ENCODE peak calls at places on chromosomes 16 and 17, in seven cellular contexts. S is uterus, L is right atrium auricular region, N is fibroblast of lung, W is stomach, Z is esophagus squamous epithelium, K is tibial artery. F is an unnamed sample.

GRCh38 chr17:48132375-48132774 is 24.8 kb downstream of the SNX11 start:
- DNase-seq in N (no peak), Z (no peak), L (no peak), W (no peak), S (no peak), K (no peak), F (no peak)

GRCh38 chr17:78739331-78739853 is 42.7 kb downstream of the CYTH1 start:
- DNase-seq in W (no peak), K (no peak), N (no peak), S (no peak), Z (no peak), L (no peak), F (no peak)

GRCh38 chr17:56690441-56691291 is 97.2 kb downstream of the NOG start:
- DNase-seq in W (no peak), N (no peak), K (peak), S (no peak), Z (no peak), L (no peak), F (no peak)

GRCh38 chr17:7479389-7480192 is at the start of gene ZBTB4:
- DNase-seq in Z (no peak), K (peak), L (no peak), W (peak), S (peak), N (peak), F (peak)

GRCh38 chr17:2174471-2175293 is 119.8 kb downstream of the HIC1 start:
- DNase-seq in S (peak), Z (no peak), K (peak), N (peak), W (no peak), L (peak), F (peak)

GRCh38 chr16:58419241-58420012 is 27.2 kb downstream of the GINS3 start:
- DNase-seq in W (no peak), K (no peak), S (peak), N (no peak), L (no peak), Z (no peak), F (no peak)

GRCh38 chr17:66175892-66176291 is 16.0 kb downstream of the CEP112 start:
- DNase-seq in S (no peak), N (no peak), W (no peak), Z (no peak), L (no peak), K (no peak), F (no peak)

GRCh38 chr17:2419526-2419925 is 18.7 kb upstream of the MNT start:
- DNase-seq in W (no peak), L (no peak), Z (no peak), S (no peak), K (no peak), N (peak), F (no peak)

GRCh38 chr17:69455040-69455439 is 40.5 kb downstream of the MAP2K6 start:
- DNase-seq in W (no peak), Z (no peak), K (no peak), S (no peak), L (no peak), N (no peak), F (no peak)

GRCh38 chr17:77423589-77424451 is 283.1 kb downstream of the SEC14L1 start:
- DNase-seq in Z (no peak), N (peak), S (peak), K (peak), L (peak), W (peak), F (peak)

GRCh38 chr17:73633736-73634135 is 10.5 kb downstream of the SDK2 start:
- DNase-seq in S (no peak), N (no peak), W (no peak), L (no peak), K (peak), Z (no peak), F (no peak)

GRCh38 chr16:21626659-21627277 is 25.6 kb downstream of the IGSF6 start:
- DNase-seq in W (no peak), S (peak), Z (no peak), N (peak), L (no peak), K (no peak), F (no peak)

GRCh38 chr16:75818491-75818890 is 92.2 kb upstream of the CPHXL start:
- DNase-seq in K (no peak), Z (no peak), N (no peak), L (no peak), S (no peak), W (no peak), F (no peak)

GRCh38 chr17:66667090-66667489 is 167.8 kb upstream of the CACNG5 start:
- DNase-seq in S (no peak), L (no peak), W (no peak), K (no peak), N (no peak), Z (no peak), F (no peak)

GRCh38 chr16:88804173-88804551 is 573 bp downstream of the CDT1 start:
- DNase-seq in S (no peak), L (no peak), W (no peak), Z (no peak), N (no peak), K (peak), F (no peak)

GRCh38 chr17:73043686-73044581 is 48.6 kb downstream of the SLC39A11 start:
- DNase-seq in K (no peak), L (no peak), N (peak), Z (no peak), S (no peak), W (no peak), F (no peak)

GRCh38 chr16:50585331-50585776 is 37.2 kb downstream of the NKD1 start:
- DNase-seq in N (peak), W (peak), S (peak), L (peak), K (peak), Z (no peak), F (peak)

GRCh38 chr16:30651124-30652004 is 604 bp downstream of the PRR14 start:
- DNase-seq in S (peak), N (peak), W (peak), Z (no peak), K (peak), L (peak), F (peak)

GRCh38 chr17:8896087-8896486 is 28.6 kb upstream of the PIK3R6 start:
- DNase-seq in N (no peak), S (no peak), L (no peak), W (no peak), Z (no peak), K (no peak), F (no peak)

GRCh38 chr17:76540381-76541300 is 797 bp downstream of the PRCD start:
- DNase-seq in K (peak), S (peak), L (peak), Z (no peak), W (peak), N (peak), F (peak)

GRCh38 chr16:53509906-53510703 is 7.1 kb upstream of the AKTIP start:
- DNase-seq in K (peak), W (peak), N (peak), Z (no peak), L (peak), S (peak), F (peak)

GRCh38 chr17:33197342-33197741 is 95.8 kb downstream of the ASIC2 start:
- DNase-seq in L (no peak), Z (no peak), K (no peak), N (no peak), W (no peak), S (no peak), F (no peak)

GRCh38 chr16:52543654-52544053 is 3.3 kb downstream of the TOX3 start:
- DNase-seq in W (no peak), L (no peak), Z (no peak), K (no peak), S (no peak), N (no peak), F (no peak)

GRCh38 chr16:58063377-58064076 is 38.0 kb downstream of the MMP15 start:
- DNase-seq in L (no peak), W (no peak), S (no peak), N (no peak), Z (no peak), K (no peak), F (no peak)

GRCh38 chr17:36594626-36595401 is 3.1 kb downstream of the DHRS11 start:
- DNase-seq in S (no peak), W (no peak), L (no peak), Z (no peak), N (no peak), K (no peak), F (no peak)

GRCh38 chr16:3963203-3963602 is 82.7 kb upstream of the CREBBP start:
- DNase-seq in N (no peak), W (no peak), K (peak), Z (no peak), S (no peak), L (no peak), F (peak)

GRCh38 chr17:59631221-59631720 is 11.6 kb downstream of the CLTC start:
- DNase-seq in K (no peak), W (no peak), L (no peak), Z (no peak), N (no peak), S (no peak), F (no peak)

GRCh38 chr17:28078443-28079229 is 36.2 kb downstream of the NLK start:
- DNase-seq in L (no peak), S (no peak), K (no peak), W (no peak), N (no peak), Z (no peak), F (no peak)

GRCh38 chr17:9072626-9073339 is 51.5 kb downstream of the NTN1 start:
- DNase-seq in W (peak), S (peak), L (peak), Z (no peak), K (peak), N (no peak), F (peak)

GRCh38 chr16:1770328-1771071 is 843 bp downstream of the NME3 start:
- DNase-seq in L (peak), W (peak), K (peak), S (peak), Z (no peak), N (peak), F (no peak)

GRCh38 chr17:50362661-50363060 is 10.3 kb downstream of the MRPL27 start:
- DNase-seq in W (no peak), N (no peak), L (no peak), Z (no peak), K (peak), S (no peak), F (no peak)

GRCh38 chr16:30457256-30457655 is 11.6 kb upstream of the SEPHS2 start:
- DNase-seq in Z (no peak), S (no peak), N (no peak), W (no peak), L (no peak), K (no peak), F (no peak)

GRCh38 chr16:5015351-5015750 is 18.4 kb downstream of the NAGPA start:
- DNase-seq in Z (no peak), L (no peak), W (no peak), N (no peak), S (no peak), K (no peak), F (no peak)

GRCh38 chr16:27230562-27230991 is 27.3 kb downstream of the KDM8 start:
- DNase-seq in K (no peak), L (no peak), Z (no peak), W (peak), S (no peak), N (no peak), F (no peak)

GRCh38 chr17:31134526-31134925 is 39.7 kb downstream of the NF1 start:
- DNase-seq in Z (no peak), S (no peak), L (no peak), W (no peak), N (peak), K (no peak), F (no peak)

GRCh38 chr16:81956213-81956948 is 54.9 kb downstream of the SDR42E1 start:
- DNase-seq in L (no peak), W (no peak), Z (no peak), K (no peak), S (no peak), N (no peak), F (no peak)

GRCh38 chr16:84979516-84979915 is 31.8 kb downstream of the ZDHHC7 start:
- DNase-seq in Z (no peak), K (no peak), S (no peak), L (no peak), W (no peak), N (no peak), F (no peak)

GRCh38 chr16:84983308-84983707 is 28.0 kb downstream of the ZDHHC7 start:
- DNase-seq in N (no peak), S (no peak), L (no peak), Z (no peak), K (no peak), W (no peak), F (no peak)

GRCh38 chr16:84986102-84986501 is 25.2 kb downstream of the ZDHHC7 start:
- DNase-seq in L (no peak), Z (no peak), N (no peak), K (no peak), S (no peak), W (peak), F (no peak)

GRCh38 chr16:84985079-84986065 is 26.0 kb downstream of the ZDHHC7 start:
- DNase-seq in N (peak), Z (no peak), S (peak), K (peak), W (no peak), L (no peak), F (peak)

DNA sequence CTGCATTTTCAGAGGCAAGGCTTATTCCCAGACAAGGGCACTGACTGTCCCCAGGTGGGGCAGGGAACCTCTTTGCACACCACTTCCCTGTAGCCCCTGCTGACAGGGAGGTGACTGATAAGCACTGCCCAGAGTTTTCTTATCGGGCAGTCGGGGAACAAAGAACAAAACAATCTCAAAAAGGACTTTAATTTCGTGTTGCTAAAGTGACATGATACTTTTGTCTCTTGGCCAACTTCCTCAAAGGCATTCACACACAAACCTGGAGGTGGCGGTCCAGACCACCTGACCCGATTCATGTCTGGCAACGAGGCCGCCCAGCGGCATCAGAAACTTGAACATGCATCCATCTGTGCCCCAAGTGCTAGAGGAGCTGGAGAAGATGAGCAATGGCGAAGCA is 28.9 kb downstream of the ZDHHC7 start:
- DNase-seq in N (no peak), K (no peak), W (peak), L (no peak), S (no peak), Z (no peak), F (peak)
- H3K27ac ChIP-seq in N (no peak), K (no peak), W (peak), L (no peak), S (no peak), Z (no peak), F (peak)

GRCh38 chr16:586645-587590 is 2.9 kb upstream of the RAB40C start:
- DNase-seq in S (no peak), Z (no peak), N (peak), L (no peak), W (no peak), K (no peak), F (peak)

GRCh38 chr16:583470-583814 is 6.4 kb upstream of the RAB40C start:
- DNase-seq in W (no peak), K (no peak), Z (no peak), S (no peak), N (no peak), L (no peak), F (no peak)

GRCh38 chr16:583815-584591 is 5.9 kb upstream of the RAB40C start:
- DNase-seq in L (no peak), Z (no peak), K (no peak), N (no peak), S (no peak), W (no peak), F (no peak)

GRCh38 chr16:586047-586644 is 3.7 kb upstream of the RAB40C start:
- DNase-seq in W (no peak), N (peak), K (no peak), L (no peak), Z (no peak), S (no peak), F (no peak)

GRCh38 chr16:585351-585750 is 4.5 kb upstream of the RAB40C start:
- DNase-seq in S (no peak), K (no peak), N (no peak), Z (no peak), L (no peak), W (peak), F (no peak)
- TF ChIP-seq CTCF in S (no peak), K (no peak), N (no peak), Z (no peak), L (no peak), W (no peak), F (no peak)

GRCh38 chr17:79811888-79812205 is 15.0 kb upstream of the CBX8 start:
- DNase-seq in N (no peak), S (no peak), L (no peak), K (no peak), W (no peak), Z (no peak), F (no peak)

GRCh38 chr17:79811036-79811887 is 14.4 kb upstream of the CBX8 start:
- DNase-seq in S (no peak), W (no peak), Z (no peak), K (no peak), L (no peak), N (no peak), F (no peak)

GRCh38 chr17:79813826-79814623 is 17.1 kb upstream of the CBX8 start:
- DNase-seq in Z (no peak), K (no peak), W (no peak), S (no peak), L (no peak), N (no peak), F (no peak)

GRCh38 chr17:79812969-79813825 is 16.3 kb upstream of the CBX8 start:
- DNase-seq in Z (no peak), W (no peak), N (no peak), K (no peak), S (no peak), L (no peak), F (no peak)

GRCh38 chr17:79812206-79812968 is 15.5 kb upstream of the CBX8 start:
- DNase-seq in L (no peak), K (no peak), N (no peak), Z (no peak), S (no peak), W (no peak), F (no peak)
- H3K27ac ChIP-seq in L (no peak), K (no peak), N (no peak), Z (no peak), S (no peak), W (no peak), F (no peak)

GRCh38 chr17:45894022-45894784 is at the start of gene MAPT:
- DNase-seq in Z (peak), K (peak), N (peak), S (peak), L (peak), W (peak), F (peak)

GRCh38 chr17:45893725-45894021 is 681 bp upstream of the MAPT start:
- DNase-seq in Z (no peak), S (no peak), W (no peak), N (no peak), K (no peak), L (no peak), F (no peak)

GRCh38 chr17:45886852-45887251 is 7.5 kb upstream of the MAPT start:
- DNase-seq in N (no peak), K (no peak), Z (no peak), L (no peak), W (no peak), S (no peak), F (no peak)

GRCh38 chr17:45888392-45888791 is 6.0 kb upstream of the MAPT start:
- DNase-seq in K (no peak), W (no peak), Z (no peak), S (no peak), N (no peak), L (no peak), F (no peak)

DNA sequence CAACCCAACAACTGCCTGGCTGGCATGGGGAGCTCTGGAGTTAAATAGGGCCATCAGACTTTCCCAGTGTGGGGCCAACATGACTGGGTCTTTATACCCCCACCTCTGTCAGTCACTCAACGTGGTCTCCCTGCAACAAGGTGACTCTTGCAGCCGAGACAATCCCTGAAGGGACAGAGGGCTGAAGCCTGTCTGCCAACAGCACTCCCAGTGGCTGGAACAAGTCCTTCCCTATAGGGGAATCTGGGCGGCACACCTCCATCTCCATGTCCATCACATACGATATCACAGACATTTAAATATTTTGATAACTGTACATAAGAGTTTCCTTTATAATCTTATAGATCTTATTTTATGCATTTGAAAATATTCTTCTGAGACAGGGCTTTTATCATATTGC is 4.8 kb upstream of the MAPT start:
- DNase-seq in L (no peak), S (no peak), N (no peak), K (no peak), W (no peak), Z (no peak), F (no peak)
- TF ChIP-seq CTCF in L (no peak), S (no peak), N (no peak), K (no peak), W (no peak), Z (no peak), F (no peak)

GRCh38 chr17:79801156-79802038 is 4.5 kb upstream of the CBX8 start:
- DNase-seq in W (peak), N (no peak), K (no peak), Z (no peak), S (no peak), L (no peak), F (no peak)

GRCh38 chr17:79799538-79800324 is 2.9 kb upstream of the CBX8 start:
- DNase-seq in N (no peak), Z (no peak), W (no peak), L (no peak), K (no peak), S (no peak), F (no peak)

GRCh38 chr17:79799174-79799537 is 2.3 kb upstream of the CBX8 start:
- DNase-seq in S (no peak), N (no peak), L (no peak), K (no peak), W (no peak), Z (no peak), F (no peak)

GRCh38 chr17:79802039-79802735 is 5.3 kb upstream of the CBX8 start:
- DNase-seq in N (no peak), S (no peak), Z (no peak), L (no peak), W (no peak), K (no peak), F (no peak)

DNA sequence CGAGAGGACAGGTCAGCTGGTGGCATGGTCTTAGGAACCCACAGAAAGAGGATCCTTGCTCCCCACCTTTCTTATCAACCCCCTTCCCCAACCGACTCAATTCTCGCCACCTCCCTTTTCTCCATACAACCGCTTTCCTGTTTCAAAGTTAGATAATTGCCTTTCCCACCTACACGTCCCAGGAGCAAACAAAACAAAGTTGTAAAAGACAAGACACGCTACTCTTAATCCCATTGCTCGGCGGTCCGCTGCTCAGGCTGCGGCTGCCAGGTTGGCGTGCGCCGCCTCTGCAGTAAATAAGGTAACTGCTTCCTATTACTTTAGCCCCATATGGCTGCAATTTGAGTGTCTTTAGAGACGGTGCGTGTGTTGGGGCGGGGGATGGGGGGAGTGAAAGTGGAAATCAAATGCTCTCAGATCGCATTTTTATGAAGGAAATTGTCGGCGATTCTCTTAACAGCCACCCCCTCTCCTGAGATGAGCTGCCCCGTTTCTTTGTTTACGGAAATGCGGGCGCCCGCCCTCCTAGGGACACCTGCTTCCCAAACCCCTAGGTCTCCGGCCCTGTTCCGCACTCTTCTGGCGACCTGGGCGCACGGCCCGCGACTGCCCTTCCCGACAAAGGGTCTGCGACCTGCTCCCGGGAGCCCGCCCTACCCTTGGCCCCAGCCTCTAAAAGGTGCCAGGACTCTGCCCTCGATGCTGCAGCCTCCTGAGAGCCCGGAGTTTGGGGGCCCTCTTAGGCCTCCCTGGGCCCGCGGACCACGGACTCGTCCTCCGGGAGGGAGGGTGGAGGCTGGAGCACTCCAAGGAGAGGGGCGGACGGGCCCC is 3.7 kb upstream of the CBX8 start:
- DNase-seq in Z (no peak), L (no peak), N (peak), W (no peak), K (no peak), S (no peak), F (no peak)
- H3K27ac ChIP-seq in Z (no peak), L (no peak), N (no peak), W (no peak), K (no peak), S (no peak), F (no peak)

GRCh38 chr17:40327735-40328385 is 18.9 kb downstream of the RARA start:
- DNase-seq in N (peak), W (no peak), L (no peak), Z (no peak), S (peak), K (no peak), F (no peak)
- TF ChIP-seq CTCF in N (no peak), W (no peak), L (no peak), Z (no peak), S (no peak), K (no peak), F (no peak)